ENCODE peak calls at places on chromosome 22, in four cellular contexts. Y, V, A and G are unnamed samples.

GRCh38 chr22:49765091-49765771 is 62.4 kb downstream of the BRD1 start:
- DNase-seq in Y (no peak), V (no peak), A (no peak), G (no peak)

GRCh38 chr22:45216133-45217003 is 24.3 kb downstream of the KIAA0930 start:
- DNase-seq in Y (no peak), V (peak), A (no peak), G (peak)

GRCh38 chr22:43305806-43306205 is 37.4 kb downstream of the SCUBE1 start:
- DNase-seq in Y (no peak), V (no peak), A (no peak), G (no peak)

GRCh38 chr22:40484906-40485660 is 114.7 kb downstream of the SGSM3 start:
- DNase-seq in Y (no peak), V (peak), A (no peak), G (peak)

GRCh38 chr22:19901577-19902244 is 39.9 kb upstream of the COMT start:
- DNase-seq in Y (no peak), V (no peak), A (no peak), G (no peak)

GRCh38 chr22:33332538-33332937 is 274.4 kb upstream of the SYN3 start:
- DNase-seq in Y (no peak), V (no peak), A (no peak), G (no peak)

GRCh38 chr22:40714514-40714966 is 35.3 kb downstream of the MCHR1 start:
- DNase-seq in Y (no peak), V (peak), A (no peak), G (peak)

GRCh38 chr22:42452916-42453315 is 20.7 kb upstream of the NFAM1 start:
- DNase-seq in Y (no peak), V (no peak), A (no peak), G (no peak)

GRCh38 chr22:42258126-42258525 is 12.3 kb downstream of the TCF20 start:
- DNase-seq in Y (no peak), V (peak), A (no peak), G (no peak)

GRCh38 chr22:49967333-49968241 is 7.0 kb downstream of the PIM3 start:
- DNase-seq in Y (no peak), V (no peak), A (no peak), G (no peak)

GRCh38 chr22:25822344-25822743 is 80.4 kb downstream of the MYO18B start:
- DNase-seq in Y (no peak), V (no peak), A (no peak), G (no peak)

GRCh38 chr22:45310331-45311032 is 748 bp downstream of the FAM118A start:
- DNase-seq in Y (no peak), V (no peak), A (no peak), G (no peak)

GRCh38 chr22:28155808-28156207 is 236.8 kb upstream of the PITPNB start:
- DNase-seq in Y (no peak), V (no peak), A (no peak), G (peak)